ENCODE peak calls at places on chromosomes 2 and 18, in eight cellular contexts. L, F, G, I, Z, W, P and S are unnamed samples.

GRCh38 chr2:186891219-186891621 is 42.2 kb upstream of the ZSWIM2 start:
- DNase-seq in L (no peak), W (no peak), Z (no peak), G (no peak), F (no peak), P (no peak), I (peak; percentile 15), S (no peak)

GRCh38 chr2:165665614-165666013 is 128.4 kb downstream of the GALNT3 start:
- DNase-seq in F (no peak), P (no peak), Z (no peak), L (no peak), I (no peak), G (no peak), W (no peak), S (no peak)

GRCh38 chr2:209322905-209323517 is 100.8 kb upstream of the MAP2 start:
- DNase-seq in P (no peak), Z (no peak), L (no peak), F (no peak), G (no peak), I (no peak), W (no peak), S (no peak)

GRCh38 chr2:223247136-223247535 is 195.1 kb downstream of the KCNE4 start:
- DNase-seq in F (no peak), W (peak; percentile 10), I (peak; percentile 28), P (no peak), L (no peak), Z (no peak), G (no peak), S (no peak)

GRCh38 chr18:70397259-70397925 is 108.5 kb downstream of the SOCS6 start:
- DNase-seq in F (no peak), I (no peak), L (no peak), G (no peak), Z (no peak), W (no peak), P (no peak), S (no peak)

GRCh38 chr2:29011650-29012060 is 30.6 kb downstream of the TOGARAM2 start:
- DNase-seq in L (no peak), Z (no peak), G (peak; percentile 92), P (no peak), W (no peak), I (no peak), F (no peak), S (no peak)

GRCh38 chr2:96533292-96534073 is 3.1 kb upstream of the ARID5A start:
- DNase-seq in F (peak; percentile 94), G (peak; percentile 85), I (no peak), Z (no peak), L (no peak), P (peak; percentile 97), W (no peak), S (peak; percentile 84)

GRCh38 chr18:77101410-77102245 is 31.0 kb downstream of the MBP start:
- DNase-seq in P (peak; percentile 98), W (no peak), I (peak; percentile 89), G (peak; percentile 91), Z (peak; percentile 45), F (peak; percentile 93), L (peak; percentile 61), S (peak; percentile 73)

GRCh38 chr2:229713371-229714079 is 830 bp downstream of the DNER start:
- DNase-seq in Z (peak; percentile 84), P (no peak), W (no peak), F (no peak), L (no peak), I (no peak), G (no peak), S (no peak)

GRCh38 chr2:241183221-241183620 is 5.3 kb upstream of the ANO7 start:
- DNase-seq in W (no peak), Z (no peak), I (no peak), P (no peak), G (peak; percentile 42), L (no peak), F (no peak), S (no peak)

GRCh38 chr2:155622443-155622842 is 710.1 kb downstream of the NR4A2 start:
- DNase-seq in W (no peak), I (no peak), F (no peak), P (no peak), Z (no peak), G (no peak), L (no peak), S (no peak)

GRCh38 chr2:118224888-118225264 is 136.6 kb downstream of the INSIG2 start:
- DNase-seq in F (no peak), P (no peak), Z (no peak), L (no peak), I (no peak), G (no peak), W (no peak), S (no peak)

GRCh38 chr2:174608866-174609214 is 11.2 kb upstream of the WIPF1 start:
- DNase-seq in P (peak; percentile 14), I (no peak), L (no peak), G (no peak), Z (no peak), F (no peak), W (no peak), S (no peak)

GRCh38 chr2:47070155-47070919 is 84.8 kb downstream of the STPG4 start:
- DNase-seq in G (no peak), L (no peak), I (no peak), P (no peak), W (no peak), Z (no peak), F (no peak), S (no peak)

GRCh38 chr2:236008857-236009256 is 159.3 kb downstream of the GBX2 start:
- DNase-seq in Z (no peak), F (no peak), W (no peak), L (no peak), P (no peak), I (no peak), G (no peak), S (no peak)

GRCh38 chr2:119548516-119549120 is 4.4 kb downstream of the CFAP221 start:
- DNase-seq in W (no peak), I (no peak), F (no peak), L (no peak), P (no peak), Z (no peak), G (no peak), S (no peak)

GRCh38 chr18:43571078-43571689 is 293.9 kb upstream of the SYT4 start:
- DNase-seq in F (no peak), G (no peak), L (no peak), Z (peak; percentile 52), P (no peak), W (peak; percentile 8), I (no peak), S (no peak)

GRCh38 chr2:65031341-65032015 is 24.7 kb upstream of the CEP68 start:
- DNase-seq in G (peak; percentile 80), Z (peak; percentile 59), P (no peak), W (no peak), L (no peak), F (no peak), I (no peak), S (no peak)

DNA sequence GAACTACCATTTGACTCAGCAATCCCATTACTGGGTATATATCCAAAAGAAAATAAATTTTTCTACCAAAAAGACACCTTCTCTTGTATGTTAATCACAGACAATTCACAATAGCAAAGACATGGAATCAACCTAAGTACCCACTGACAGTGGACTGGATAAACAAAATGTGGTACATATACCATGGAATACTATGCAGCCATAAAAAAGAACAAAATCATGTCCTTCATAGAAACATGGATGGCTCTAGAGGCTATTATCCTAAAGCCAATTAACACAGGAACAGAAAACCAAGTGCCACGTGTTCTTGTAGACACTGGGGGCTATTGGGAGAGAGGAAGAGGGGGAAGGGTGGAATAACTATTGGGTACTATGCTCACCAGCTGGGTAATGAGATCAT is 27.7 kb downstream of the FLACC1 start:
- DNase-seq in W (no peak), Z (no peak), I (no peak), F (no peak), L (no peak), P (no peak), G (no peak), S (no peak)
- TF ChIP-seq POLR2A in W (no peak), Z (no peak), I (no peak), F (no peak), L (no peak), P (no peak), G (no peak), S (no peak)

DNA sequence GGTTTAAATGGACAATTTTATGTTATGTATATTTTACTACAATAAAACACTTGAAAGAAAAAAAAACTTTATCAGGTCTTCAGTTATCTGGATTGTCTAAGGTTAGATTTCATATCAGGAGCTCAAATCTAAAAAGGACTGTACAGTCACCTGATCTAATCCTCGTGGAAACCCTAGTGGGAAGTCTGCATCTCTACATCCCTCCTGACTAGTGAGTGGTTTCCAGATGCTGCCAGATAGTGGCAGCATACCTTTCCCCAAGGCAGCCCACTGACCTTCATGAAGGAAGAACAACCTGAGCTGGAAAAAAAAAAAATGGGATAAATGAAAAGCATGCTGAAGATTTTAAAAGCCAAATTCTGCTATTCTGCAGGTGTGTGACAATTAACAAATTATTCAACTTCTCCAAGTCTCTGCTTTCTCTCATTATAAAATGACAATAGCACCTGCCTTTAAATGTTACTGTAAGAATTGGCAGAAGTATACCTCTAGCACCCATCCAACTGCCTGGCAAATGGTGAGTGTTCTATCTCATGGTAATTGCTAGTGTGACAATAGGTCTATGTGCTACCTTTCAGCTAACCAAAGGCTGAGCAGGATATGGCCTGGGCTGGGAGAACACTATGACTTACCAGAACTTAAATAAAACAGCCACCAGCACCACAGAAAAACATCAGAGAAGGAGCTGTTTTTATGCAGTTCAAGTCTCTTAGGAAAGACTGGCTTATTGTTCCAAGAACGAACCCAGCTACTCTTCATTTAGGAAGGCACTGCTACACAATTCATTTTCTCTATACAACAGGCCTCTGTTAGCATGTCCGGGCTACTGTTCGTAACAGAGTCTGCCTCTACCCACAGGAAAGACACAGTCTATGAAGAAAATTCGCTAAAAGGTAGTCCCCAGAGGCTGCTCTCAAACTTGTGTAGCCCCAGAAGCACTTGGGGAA is 8.6 kb downstream of the CLASP1 start:
- DNase-seq in W (peak; percentile 42), I (no peak), F (no peak), Z (no peak), L (no peak), P (no peak), G (no peak), S (no peak)
- H3K4me1 ChIP-seq in W (peaks cover 3% of the 10 kb centered on the region), I (peaks cover 1% of the 10 kb centered on the region), F (peaks cover 12% of the 10 kb centered on the region), Z (no peaks in the 10 kb centered on the region), L (no peaks in the 10 kb centered on the region), P (peaks cover 18% of the 10 kb centered on the region), G (peaks cover 10% of the 10 kb centered on the region), S (no peaks in the 10 kb centered on the region)

DNA sequence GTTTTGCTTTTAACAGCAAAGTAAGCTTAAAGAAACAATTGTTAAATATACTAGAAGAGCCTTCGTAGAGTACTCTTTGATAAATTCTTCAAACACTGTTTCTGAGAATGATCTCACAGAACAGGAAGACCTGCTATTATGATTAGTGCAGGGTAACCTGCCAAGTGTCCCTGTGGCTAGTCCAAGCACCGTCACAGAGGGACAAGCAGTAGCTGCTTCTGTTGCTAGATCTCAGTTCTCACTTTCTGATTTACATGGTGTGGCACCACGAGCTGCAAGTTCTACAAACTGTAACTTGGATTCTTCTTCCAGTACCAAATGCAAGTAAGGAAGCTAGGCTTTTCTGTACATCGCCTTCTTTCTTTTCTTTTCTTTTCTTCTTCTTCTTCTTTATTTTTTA is 121.5 kb downstream of the PIEZO2 start:
- DNase-seq in F (no peak), G (no peak), W (no peak), I (no peak), L (peak; percentile 68), Z (no peak), P (no peak), S (no peak)
- TF ChIP-seq POLR2AphosphoS5 in F (no peak), G (no peak), W (no peak), I (no peak), L (peak; percentile 66), Z (no peak), P (no peak), S (no peak)

GRCh38 chr2:114724513-114724912 is 282.1 kb downstream of the DPP10 start:
- DNase-seq in G (no peak), W (no peak), F (no peak), Z (no peak), L (no peak), I (no peak), P (no peak), S (no peak)
- TF ChIP-seq POLR2A in G (no peak), W (no peak), F (no peak), Z (no peak), L (no peak), I (no peak), P (no peak), S (no peak)